ENCODE peak calls at places on chromosomes 16 and 17, in ten cellular contexts. I is stimulated activated naive B cell treated with anti-CD40 and anti-IgM and Interleukin-4, amounts not matched to agents 10 μg/mL and 1 μg/mL and 100 μg/mL, for 72 hours; S is uterus; M is stromal cell of bone marrow; T is MCF 10A; F is fibroblast of pulmonary artery; R is memory B cell; A is HCT116; W is NCI-H1417; J is HEK293T. X is an unnamed sample.

GRCh38 chr16:3587547-3588110 is 10.4 kb upstream of the NLRC3 start:
- DNase-seq in M (no peak), I (no peak), S (no peak), J (no peak), A (no peak), R (peak), W (no peak), F (no peak), T (no peak), X (no peak)

GRCh38 chr16:86642084-86642483 is 63.7 kb downstream of the FOXL1 start:
- DNase-seq in S (no peak), A (peak), W (no peak), R (no peak), M (no peak), T (no peak), I (no peak), J (no peak), F (no peak), X (no peak)

GRCh38 chr17:35254107-35254802 is 11.4 kb downstream of the SLFN5 start:
- DNase-seq in I (no peak), T (peak), S (peak), W (no peak), F (peak), R (no peak), J (no peak), A (peak), M (peak), X (peak)

GRCh38 chr17:29559640-29560039 is 7.2 kb downstream of the ABHD15 start:
- DNase-seq in J (no peak), S (no peak), A (no peak), T (no peak), W (peak), M (no peak), I (no peak), F (no peak), R (no peak), X (no peak)

GRCh38 chr16:28879261-28879840 is 1.1 kb downstream of the ATP2A1 start:
- DNase-seq in F (no peak), J (no peak), S (no peak), T (no peak), W (no peak), A (no peak), I (no peak), M (no peak), R (no peak), X (peak)

GRCh38 chr16:27718767-27719445 is 169.0 kb downstream of the KATNIP start:
- DNase-seq in I (no peak), S (no peak), W (no peak), F (no peak), M (no peak), R (no peak), J (no peak), T (no peak), A (peak), X (no peak)

GRCh38 chr17:75996665-75997590 is 3.7 kb upstream of the CDK3 start:
- DNase-seq in I (peak), T (peak), S (no peak), F (peak), M (no peak), A (no peak), J (no peak), W (no peak), R (no peak), X (peak)

GRCh38 chr16:13441675-13442074 is 478.3 kb upstream of the ERCC4 start:
- DNase-seq in M (no peak), F (no peak), A (no peak), I (peak), S (no peak), R (no peak), T (no peak), W (no peak), J (no peak), X (no peak)

GRCh38 chr17:52930145-52930544 is 771.6 kb upstream of the CA10 start:
- DNase-seq in T (no peak), R (no peak), A (no peak), W (no peak), M (no peak), F (no peak), J (no peak), I (no peak), S (no peak), X (no peak)

GRCh38 chr17:6303664-6304063 is 131.3 kb downstream of the AIPL1 start:
- DNase-seq in A (no peak), T (peak), W (no peak), S (no peak), J (peak), R (no peak), M (no peak), F (peak), I (no peak), X (no peak)

X was measured in HFFc6.